ENCODE peak calls at places on chromosomes 3 and 15, in eight cellular contexts. J is GM23248, E is hepatocyte, B is MM.1S, U is HCT116, L is PC-3, P is GM23338, A is SK-N-SH. R is an unnamed sample.

GRCh38 chr3:191330309-191330712 is at the start of gene UTS2B:
- DNase-seq in E (peak; percentile 46), P (peak; percentile 13), J (peak; percentile 77), B (peak; percentile 31), A (no peak), U (peak; percentile 39), L (peak; percentile 69), R (peak; percentile 13)

GRCh38 chr3:65265511-65265910 is 577.7 kb upstream of the ADAMTS9 start:
- DNase-seq in L (no peak), B (no peak), P (no peak), E (no peak), A (no peak), J (no peak), U (no peak), R (no peak)

GRCh38 chr3:56725175-56725574 is 42.1 kb upstream of the TASOR start:
- DNase-seq in B (peak; percentile 92), L (no peak), E (no peak), J (no peak), P (no peak), A (no peak), U (no peak), R (no peak)

GRCh38 chr3:71247221-71247947 is 336.1 kb downstream of the FOXP1 start:
- DNase-seq in P (peak; percentile 70), L (peak; percentile 41), J (peak; percentile 43), U (no peak), A (peak; percentile 50), E (no peak), B (no peak), R (peak; percentile 64)

GRCh38 chr3:38843898-38844297 is 27.9 kb upstream of the SCN10A start:
- DNase-seq in B (no peak), L (peak; percentile 58), U (peak; percentile 60), E (peak; percentile 52), A (peak; percentile 54), J (peak; percentile 68), P (peak; percentile 57), R (peak; percentile 62)

GRCh38 chr3:66302288-66302687 is 81.5 kb downstream of the SLC25A26 start:
- DNase-seq in P (no peak), E (no peak), U (no peak), L (no peak), A (no peak), J (peak; percentile 15), B (no peak), R (no peak)

GRCh38 chr3:139630532-139630931 is 47.2 kb downstream of the NMNAT3 start:
- DNase-seq in J (no peak), L (no peak), B (no peak), P (peak; percentile 48), A (no peak), E (no peak), U (no peak), R (peak; percentile 33)

GRCh38 chr3:191378142-191378541 is 47.8 kb upstream of the UTS2B start:
- DNase-seq in B (peak; percentile 38), A (no peak), E (no peak), P (no peak), J (peak; percentile 11), L (peak; percentile 17), U (no peak), R (no peak)

GRCh38 chr3:14725015-14725431 is 50.1 kb downstream of the C3orf20 start:
- DNase-seq in J (peak; percentile 90), E (peak; percentile 23), A (no peak), L (peak; percentile 69), B (no peak), U (no peak), P (no peak), R (no peak)

GRCh38 chr3:170909129-170909903 is 879 bp upstream of the EIF5A2 start:
- DNase-seq in B (no peak), E (peak; percentile 8), A (no peak), L (peak; percentile 95), U (no peak), J (peak; percentile 89), P (no peak), R (no peak)

GRCh38 chr15:32643907-32644445 is 2.5 kb downstream of the SCG5 start:
- DNase-seq in U (no peak), L (no peak), E (no peak), B (no peak), P (no peak), J (peak; percentile 50), A (no peak), R (no peak)

GRCh38 chr3:189270248-189270832 is 98.6 kb downstream of the TPRG1 start:
- DNase-seq in E (peak; percentile 81), P (peak; percentile 73), L (peak; percentile 93), A (no peak), J (peak; percentile 96), B (peak; percentile 75), U (peak; percentile 73), R (peak; percentile 74)

GRCh38 chr15:95551580-95551979 is 778.9 kb upstream of the NR2F2 start:
- DNase-seq in J (no peak), U (no peak), A (no peak), B (no peak), P (no peak), E (no peak), L (no peak), R (no peak)

GRCh38 chr3:101484805-101485620 is 28.0 kb downstream of the SENP7 start:
- DNase-seq in P (no peak), A (no peak), B (no peak), E (peak; percentile 8), U (no peak), J (peak; percentile 60), L (peak; percentile 28), R (no peak)

GRCh38 chr3:69085543-69086132 is 901 bp downstream of the ARL6IP5 start:
- DNase-seq in E (peak; percentile 25), U (no peak), P (no peak), L (no peak), A (peak; percentile 35), J (peak; percentile 64), B (peak; percentile 34), R (peak; percentile 29)

GRCh38 chr15:70142322-70143191 is 44.8 kb upstream of the TLE3 start:
- DNase-seq in A (no peak), E (no peak), U (no peak), L (peak; percentile 44), B (no peak), P (no peak), J (peak; percentile 59), R (no peak)

GRCh38 chr3:152123457-152123856 is 145.3 kb upstream of the MBNL1 start:
- DNase-seq in A (no peak), L (no peak), J (no peak), E (no peak), U (no peak), B (no peak), P (no peak), R (no peak)

DNA sequence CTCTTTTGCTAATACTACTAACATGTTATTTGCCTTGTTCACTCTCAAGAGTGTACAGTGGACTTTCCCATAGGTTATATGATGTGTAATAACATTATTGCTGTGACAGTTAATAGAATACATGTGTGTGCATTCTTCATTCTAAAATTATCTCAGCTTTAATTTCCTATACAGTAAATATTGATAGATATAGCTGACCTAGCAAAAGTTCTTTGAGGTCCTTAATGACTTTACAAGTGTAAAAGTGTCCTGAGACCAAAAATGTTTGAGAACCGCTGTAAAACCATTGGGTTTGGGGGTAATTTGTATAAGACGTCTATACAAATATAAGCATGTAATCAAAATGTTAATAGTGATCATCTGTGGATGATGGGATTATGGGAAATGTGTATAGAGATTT is 469.5 kb upstream of the PROK2 start:
- DNase-seq in E (no peak), B (no peak), U (no peak), J (no peak), L (no peak), P (no peak), A (no peak), R (no peak)
- H3K27me3 ChIP-seq in E (no peaks in the 10 kb centered on the region), B (no peaks in the 10 kb centered on the region), U (peaks cover 40% of the 10 kb centered on the region), J (peaks cover 5% of the 10 kb centered on the region), L (peaks cover 45% of the 10 kb centered on the region), P (no peaks in the 10 kb centered on the region), A (peaks cover 4% of the 10 kb centered on the region), R (no peaks in the 10 kb centered on the region)

GRCh38 chr3:122183893-122184590 is 574 bp downstream of the CASR start:
- DNase-seq in J (no peak), B (no peak), U (no peak), P (peak; percentile 61), E (no peak), L (no peak), A (peak; percentile 35), R (peak; percentile 48)
- TF ChIP-seq EZH2phosphoT487 in J (no peak), B (no peak), U (no peak), P (no peak), E (no peak), L (no peak), A (no peak), R (peak; percentile 74)

GRCh38 chr3:130354430-130354829 is 9.0 kb downstream of the COL6A5 start:
- DNase-seq in L (no peak), J (peak; percentile 36), U (no peak), E (no peak), A (no peak), P (peak; percentile 3), B (no peak), R (no peak)
- H3K27me3 ChIP-seq in L (peaks cover 35% of the 10 kb centered on the region), J (no peaks in the 10 kb centered on the region), U (peaks cover 17% of the 10 kb centered on the region), E (no peaks in the 10 kb centered on the region), A (no peaks in the 10 kb centered on the region), P (no peaks in the 10 kb centered on the region), B (no peaks in the 10 kb centered on the region), R (no peaks in the 10 kb centered on the region)

GRCh38 chr3:126395846-126396513 is 1.3 kb downstream of the CFAP100 start:
- DNase-seq in L (no peak), A (no peak), E (no peak), B (no peak), P (no peak), U (no peak), J (no peak), R (no peak)

GRCh38 chr3:126392246-126392645 is 2.5 kb upstream of the CFAP100 start:
- DNase-seq in L (no peak), A (no peak), B (no peak), J (no peak), E (no peak), U (no peak), P (no peak), R (no peak)

GRCh38 chr3:126394977-126395321 is 240 bp downstream of the CFAP100 start:
- DNase-seq in L (no peak), J (no peak), A (no peak), E (no peak), U (no peak), B (no peak), P (peak; percentile 59), R (no peak)

GRCh38 chr3:126393563-126393962 is 1.1 kb upstream of the CFAP100 start:
- DNase-seq in E (no peak), B (no peak), J (no peak), U (no peak), A (no peak), L (no peak), P (no peak), R (no peak)

DNA sequence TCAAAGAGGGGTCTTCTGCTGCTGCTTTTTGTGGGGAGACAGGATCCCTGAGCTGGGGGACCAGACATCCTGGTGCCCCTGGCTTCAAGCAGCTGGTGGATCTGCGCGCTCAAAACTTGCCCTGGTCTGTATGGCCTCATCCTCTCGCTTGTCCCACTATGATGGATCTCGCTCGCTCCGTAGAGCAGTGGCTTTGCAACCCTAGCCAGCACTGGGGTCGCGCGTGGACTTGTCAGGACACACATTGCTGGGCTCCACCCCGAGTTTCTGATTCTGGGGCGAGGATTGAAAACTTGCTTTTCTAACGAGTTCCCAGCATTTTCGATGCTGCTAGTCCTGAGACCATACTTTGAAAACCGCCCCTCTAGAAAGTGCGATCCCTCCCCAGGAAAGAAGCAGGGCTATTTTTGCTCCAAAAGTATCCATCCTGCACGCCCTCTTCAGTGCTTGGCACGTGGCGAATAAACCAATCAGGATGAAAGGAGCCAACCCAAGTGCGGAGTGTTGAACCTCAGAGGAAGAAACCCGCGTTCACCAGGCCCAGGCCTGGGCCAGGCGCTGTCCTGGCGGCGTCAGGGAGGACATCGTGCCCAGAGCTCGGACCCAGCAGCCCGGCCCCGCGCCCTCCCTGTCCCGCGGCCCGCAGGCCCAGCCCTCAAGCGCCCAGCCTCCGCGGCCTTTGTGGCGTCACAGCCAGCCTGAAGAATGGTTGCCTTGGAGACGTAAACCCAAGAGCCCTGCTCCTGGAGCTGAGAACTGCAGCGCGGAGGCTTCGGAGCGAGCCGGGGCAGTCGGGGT is at the start of gene CFAP100:
- DNase-seq in P (peak; percentile 95), J (peak; percentile 67), A (no peak), L (no peak), U (no peak), E (peak; percentile 77), B (no peak), R (peak; percentile 95)
- TF ChIP-seq EZH2phosphoT487 in P (no peak), J (no peak), A (no peak), L (no peak), U (no peak), E (no peak), B (no peak), R (no peak)